ENCODE peak calls at places on chromosomes 3 and 15, in five cellular contexts. E is fibroblast of lung, N is body of pancreas, S is heart right ventricle, Z is sigmoid colon. J is an unnamed sample. For H3K4me1 and H3K27me3, the result is how much of the 10 kb centered on the place peaks cover.

GRCh38 chr3:48119495-48120193 is 68.6 kb downstream of the CDC25A start:
- DNase-seq in E (no peak), N (peak), S (peak), Z (peak), J (no peak)

GRCh38 chr15:40430271-40430805 is 10.4 kb upstream of the BAHD1 start:
- DNase-seq in E (peak), N (no peak), S (no peak), Z (no peak), J (peak)

GRCh38 chr3:15148614-15149013 is 49.7 kb upstream of the RBSN start:
- DNase-seq in E (no peak), N (peak), S (no peak), Z (no peak), J (no peak)

GRCh38 chr3:123067689-123068226 is 933 bp downstream of the PDIA5 start:
- DNase-seq in E (no peak), N (no peak), S (no peak), Z (no peak), J (no peak)

GRCh38 chr3:45673273-45673672 is 15.9 kb upstream of the SACM1L start:
- DNase-seq in E (no peak), N (no peak), S (no peak), Z (no peak), J (no peak)

GRCh38 chr15:45458746-45459403 is 63.7 kb downstream of the SLC30A4 start:
- DNase-seq in E (peak), N (peak), S (peak), Z (peak), J (no peak)

GRCh38 chr3:132659370-132660055 is at the start of gene ACAD11:
- DNase-seq in E (peak), N (peak), S (peak), Z (peak), J (peak)

GRCh38 chr3:113634782-113635474 is 61.5 kb downstream of the USF3 start:
- DNase-seq in E (no peak), N (no peak), S (no peak), Z (no peak), J (no peak)

GRCh38 chr15:44208956-44209355 is 13.9 kb upstream of the FRMD5 start:
- DNase-seq in E (no peak), N (no peak), S (no peak), Z (no peak), J (no peak)

GRCh38 chr3:136576279-136577009 is 175.7 kb downstream of the STAG1 start:
- DNase-seq in E (no peak), N (no peak), S (no peak), Z (no peak), J (no peak)

GRCh38 chr15:75349851-75350588 is 3.2 kb downstream of the NEIL1 start:
- DNase-seq in E (no peak), N (peak), S (no peak), Z (no peak), J (no peak)

DNA sequence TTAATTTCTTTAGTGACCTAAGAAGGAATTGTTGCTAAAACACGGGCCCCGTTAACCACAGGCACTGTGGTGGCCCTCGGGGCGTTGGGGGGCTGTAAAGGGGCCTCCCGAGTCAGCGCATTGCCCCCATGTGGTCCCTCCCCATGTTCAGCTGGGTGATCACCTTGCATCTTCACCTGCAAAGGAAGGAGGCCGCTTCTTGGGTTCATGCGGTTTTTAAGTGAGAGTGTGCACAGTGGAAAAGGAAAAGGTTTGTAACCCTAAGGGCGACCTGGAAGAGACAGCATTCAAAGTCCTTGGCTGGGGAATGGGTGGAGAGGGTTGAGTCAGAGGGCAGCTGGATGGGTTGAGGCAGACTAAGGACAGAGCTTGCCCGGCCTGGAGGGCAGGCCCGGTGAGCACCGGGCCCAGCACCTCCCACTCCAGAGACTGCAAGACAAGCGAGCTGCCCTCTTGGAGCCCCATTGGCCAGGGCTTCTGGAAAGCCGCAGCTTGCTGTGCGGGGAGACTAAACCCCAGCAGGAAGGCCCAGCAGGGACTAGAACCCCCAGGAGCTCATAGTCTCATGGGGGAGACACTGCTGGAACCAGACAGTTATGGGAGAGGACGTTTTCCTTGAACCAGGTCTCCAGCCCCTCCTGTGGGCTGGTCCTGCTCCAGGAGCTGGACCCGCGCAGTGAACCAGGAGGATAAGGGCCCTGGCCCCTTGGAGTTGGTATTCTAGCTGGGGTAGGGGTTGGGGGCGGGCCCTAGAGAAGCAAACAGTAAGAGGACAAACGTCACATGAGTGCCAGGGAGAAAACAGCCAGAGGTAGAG is 59.2 kb downstream of the RGMA start:
- DNase-seq in E (peak), N (no peak), S (no peak), Z (peak), J (peak)
- H3K27ac ChIP-seq in E (peak), N (peak), S (peak), Z (peak), J (no peak)

GRCh38 chr15:73994419-73994883 is at the start of gene PML:
- DNase-seq in E (peak), N (peak), S (peak), Z (peak), J (peak)

GRCh38 chr15:73996267-73996666 is 1.8 kb downstream of the PML start:
- DNase-seq in E (no peak), N (no peak), S (no peak), Z (no peak), J (no peak)

GRCh38 chr15:73993211-73993994 is 1.1 kb upstream of the PML start:
- DNase-seq in E (no peak), N (no peak), S (no peak), Z (peak), J (no peak)

GRCh38 chr15:73996939-73997338 is 2.4 kb downstream of the PML start:
- DNase-seq in E (no peak), N (no peak), S (peak), Z (peak), J (peak)

GRCh38 chr15:73994912-73995622 is 551 bp downstream of the PML start:
- DNase-seq in E (peak), N (no peak), S (no peak), Z (peak), J (no peak)
- H3K4me1 ChIP-seq in E (under half), N (half or more), S (under half), Z (half or more), J (under half)

DNA sequence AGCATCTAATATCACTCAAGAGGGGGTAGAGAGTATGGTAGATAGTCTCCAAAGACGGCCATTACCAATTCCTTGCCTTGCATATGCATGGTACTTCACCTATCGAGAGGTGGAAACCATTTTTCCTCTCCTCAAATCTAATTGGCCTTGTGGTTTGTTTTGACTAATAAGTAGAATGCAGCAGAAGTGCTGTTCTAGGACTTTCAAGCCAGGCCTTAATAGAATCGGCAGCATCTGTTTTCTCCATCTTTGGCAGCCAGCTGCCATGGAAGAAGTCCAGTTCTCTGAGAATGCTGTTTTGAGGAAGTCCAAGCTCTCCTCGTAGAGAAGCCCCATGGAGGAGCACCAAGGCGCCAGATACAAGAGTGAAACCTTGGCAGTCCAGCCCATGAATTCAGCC is 59.1 kb upstream of the RASGRP1 start:
- DNase-seq in E (no peak), N (no peak), S (peak), Z (no peak), J (no peak)
- H3K27me3 ChIP-seq in E (under half), N (under half), S (under half), Z (under half), J (under half)

GRCh38 chr3:16171825-16172224 is 2.7 kb upstream of the GALNT15 start:
- DNase-seq in E (no peak), N (no peak), S (no peak), Z (no peak), J (no peak)

GRCh38 chr3:16176391-16177030 is 2.0 kb downstream of the GALNT15 start:
- DNase-seq in E (peak), N (no peak), S (no peak), Z (no peak), J (no peak)

GRCh38 chr3:16174389-16174788 is at the start of gene GALNT15:
- DNase-seq in E (peak), N (peak), S (peak), Z (peak), J (peak)

GRCh38 chr3:16174976-16175901 is 759 bp downstream of the GALNT15 start:
- DNase-seq in E (peak), N (no peak), S (no peak), Z (no peak), J (no peak)

DNA sequence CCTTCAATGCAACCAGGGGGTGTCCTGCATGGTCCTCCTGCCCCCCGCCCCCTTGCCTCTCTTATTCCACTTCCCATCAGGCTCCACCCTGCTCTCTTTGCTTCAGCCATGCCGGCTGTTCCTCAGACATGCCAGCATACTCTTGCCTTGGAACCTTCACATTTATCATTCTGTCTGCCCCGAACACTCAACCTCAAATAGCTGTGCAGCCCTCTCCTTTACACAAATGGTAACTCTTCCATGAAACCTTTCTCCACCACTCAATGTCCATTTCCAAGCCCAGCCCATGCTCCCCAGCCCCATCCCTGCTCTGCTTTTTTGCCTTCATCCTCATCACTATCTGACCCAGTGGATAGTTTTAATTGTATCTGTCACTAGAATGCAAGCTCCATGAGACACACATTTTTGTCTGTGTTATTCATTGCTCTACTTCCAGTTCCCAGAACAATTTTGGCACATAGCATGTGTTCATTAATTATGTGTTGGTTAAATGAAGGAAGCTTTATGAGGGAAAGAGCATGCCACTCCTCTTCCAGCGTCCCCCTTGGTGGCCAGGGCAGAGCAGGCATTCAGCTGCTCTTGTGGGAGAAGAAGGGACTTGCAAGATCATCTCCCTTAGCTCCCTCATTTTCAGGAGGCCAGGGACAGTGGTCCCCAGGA is 654 bp upstream of the GALNT15 start:
- DNase-seq in E (peak), N (no peak), S (no peak), Z (no peak), J (no peak)
- H3K27ac ChIP-seq in E (peak), N (peak), S (peak), Z (peak), J (no peak)

DNA sequence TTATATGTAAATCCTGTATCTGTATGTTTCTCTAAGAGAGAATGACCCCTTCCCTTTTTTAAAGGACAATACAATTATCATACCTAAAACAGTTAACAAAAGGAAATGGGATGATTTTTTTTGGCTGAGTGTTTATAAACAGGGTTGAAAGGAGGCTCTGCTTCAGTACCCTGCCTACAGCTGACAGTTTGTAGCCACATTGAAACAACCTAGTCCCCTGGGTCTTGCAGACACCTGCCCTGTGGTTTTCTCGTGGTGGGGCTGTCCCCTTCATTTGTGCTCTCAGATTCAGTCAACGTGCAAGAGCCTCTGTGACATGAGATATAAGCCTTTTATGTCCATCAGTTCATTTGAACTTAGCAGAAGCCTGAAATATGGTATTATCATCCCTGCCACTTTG is 2.3 kb upstream of the HMCES start:
- DNase-seq in E (no peak), N (no peak), S (no peak), Z (no peak), J (no peak)
- H3K4me1 ChIP-seq in E (under half), N (under half), S (under half), Z (under half), J (under half)

DNA sequence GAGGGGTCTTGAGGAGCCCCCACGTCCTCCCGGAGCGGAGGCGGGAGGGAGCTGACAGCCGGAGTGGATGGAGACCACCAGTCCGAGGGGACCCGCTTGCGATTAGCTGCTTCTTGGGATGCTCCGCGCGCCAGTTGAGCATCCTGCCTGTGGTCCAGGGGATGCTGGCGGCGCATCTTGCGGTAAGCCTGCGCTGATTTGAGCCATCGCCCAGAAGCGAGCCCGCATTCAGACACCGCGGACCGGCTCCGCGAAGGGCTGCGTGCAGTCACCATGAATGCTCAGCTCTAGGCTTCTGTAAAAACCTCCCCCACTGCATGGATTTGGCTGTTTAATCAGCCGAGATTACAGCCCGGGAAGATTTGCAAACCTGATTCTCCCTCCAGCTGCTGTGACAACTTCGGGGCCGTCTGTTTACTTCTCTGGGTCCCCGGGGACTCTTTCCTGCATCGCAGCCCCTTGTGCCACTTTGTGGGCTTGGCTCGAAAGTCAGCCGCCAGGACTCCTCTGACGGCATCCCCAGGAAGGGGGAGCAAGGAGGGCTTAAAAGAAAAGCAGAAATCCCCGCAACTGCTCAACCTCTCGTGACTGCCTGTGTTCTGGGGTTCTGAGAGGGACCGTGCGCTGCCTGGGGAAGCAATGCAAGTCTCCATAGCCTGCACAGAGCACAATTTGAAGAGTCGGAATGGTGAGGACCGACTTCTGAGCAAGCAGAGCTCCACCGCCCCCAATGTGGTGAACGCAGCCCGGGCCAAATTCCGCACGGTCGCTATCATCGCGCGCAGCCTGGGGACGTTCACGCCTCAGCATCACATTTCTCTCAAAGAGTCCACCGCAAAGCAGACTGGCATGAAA is 171.1 kb downstream of the KCNAB1 start:
- DNase-seq in E (peak), N (peak), S (no peak), Z (peak), J (no peak)
- H3K27me3 ChIP-seq in E (under half), N (under half), S (under half), Z (under half), J (half or more)

GRCh38 chr15:41928637-41929620 is 35.1 kb upstream of the SPTBN5 start:
- DNase-seq in E (no peak), N (no peak), S (peak), Z (no peak), J (no peak)
- H3K27ac ChIP-seq in E (peak), N (peak), S (peak), Z (peak), J (no peak)

GRCh38 chr15:31362121-31362520 is 35.5 kb downstream of the KLF13 start:
- DNase-seq in E (no peak), N (no peak), S (no peak), Z (no peak), J (no peak)

GRCh38 chr15:31362886-31363285 is 36.3 kb downstream of the KLF13 start:
- DNase-seq in E (no peak), N (no peak), S (no peak), Z (no peak), J (no peak)

GRCh38 chr15:31360843-31361763 is 34.5 kb downstream of the KLF13 start:
- DNase-seq in E (no peak), N (peak), S (peak), Z (no peak), J (no peak)

GRCh38 chr15:31360158-31360561 is 33.5 kb downstream of the KLF13 start:
- DNase-seq in E (no peak), N (no peak), S (no peak), Z (no peak), J (no peak)

GRCh38 chr15:31361764-31362120 is 35.1 kb downstream of the KLF13 start:
- DNase-seq in E (no peak), N (no peak), S (no peak), Z (no peak), J (no peak)
- H3K4me1 ChIP-seq in E (under half), N (half or more), S (half or more), Z (half or more), J (under half)

GRCh38 chr3:138938877-138939562 is 7.9 kb downstream of the FOXL2 start:
- DNase-seq in E (no peak), N (no peak), S (no peak), Z (peak), J (no peak)
- H3K27me3 ChIP-seq in E (half or more), N (under half), S (half or more), Z (half or more), J (half or more)

DNA sequence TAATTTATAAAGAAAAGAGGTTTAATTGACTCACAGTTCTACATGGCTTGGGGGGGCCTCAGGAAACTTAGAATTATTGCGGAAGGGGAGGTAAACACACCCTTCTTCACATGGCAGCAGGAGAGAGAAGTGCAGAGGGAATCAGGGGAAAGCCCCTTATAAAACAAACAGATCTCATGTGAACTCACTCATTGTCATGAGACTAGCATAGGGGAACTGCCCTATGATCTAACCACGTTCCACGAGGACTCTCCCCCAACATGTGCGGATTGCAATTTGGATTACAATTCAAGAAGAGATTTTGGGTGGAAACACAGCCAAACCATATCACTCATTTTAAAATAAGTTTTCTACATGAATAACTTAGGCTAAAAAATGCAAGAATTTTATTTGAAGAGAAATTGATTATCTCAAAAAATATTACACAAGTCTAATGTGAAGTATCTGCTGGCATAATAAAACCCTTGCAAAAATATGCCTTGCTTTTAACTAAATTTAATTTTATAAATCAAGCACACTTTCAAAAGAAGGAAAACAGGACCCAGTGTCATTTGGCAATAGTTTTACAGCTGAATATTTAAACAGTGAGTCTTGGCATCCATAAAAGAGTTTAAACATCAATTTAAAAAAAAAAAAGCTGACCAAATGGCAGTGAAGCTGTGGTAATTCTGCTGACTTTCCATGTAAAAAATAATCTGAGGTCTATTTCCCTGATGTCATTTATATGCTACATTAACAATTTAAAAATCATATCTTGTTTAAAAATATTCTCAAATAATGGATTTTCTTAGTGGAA is 1057.2 kb downstream of the NAALADL2 start:
- DNase-seq in E (no peak), N (no peak), S (no peak), Z (no peak), J (no peak)
- H3K27ac ChIP-seq in E (no peak), N (no peak), S (no peak), Z (no peak), J (no peak)